ENCODE peak calls at places on chromosome 10, in nine cellular contexts. Z is astrocyte of the spinal cord; P is fibroblast of lung; C is D341Med; N is stimulated activated CD4-positive, alpha-beta T cell treated with anti-CD3 and anti-CD28 coated beads, Interleukin-1b, Interleukin-23, amount 100 ng/mL, for 4 hours; Q is caudate nucleus; M is activated CD4-positive, CD25-positive, alpha-beta regulatory T cell; R is memory B cell; B is stimulated activated effector memory CD8-positive, alpha-beta T cell treated with anti-CD3 and anti-CD28 coated beads, Interleukin-12 subunit alpha, Interleukin-12 subunit beta, amount 100 ng/mL, for 72 hours. S is an unnamed sample.

GRCh38 chr10:47023237-47024045 is 112.2 kb downstream of the PTPN20 start:
- DNase-seq in R (no peak), Q (no peak), Z (no peak), M (no peak), P (no peak), C (peak; percentile 28), N (no peak), B (no peak), S (no peak)

GRCh38 chr10:97109562-97109961 is 76.2 kb downstream of the SLIT1 start:
- DNase-seq in M (no peak), B (no peak), Z (no peak), P (no peak), N (no peak), C (no peak), R (no peak), Q (peak; percentile 50), S (no peak)

GRCh38 chr10:22010973-22011408 is 7.5 kb upstream of the DNAJC1 start:
- DNase-seq in Z (peak; percentile 47), C (no peak), N (no peak), P (peak; percentile 60), B (no peak), R (no peak), M (no peak), Q (no peak), S (no peak)

GRCh38 chr10:129764901-129765663 is 199.0 kb downstream of the EBF3 start:
- DNase-seq in M (no peak), R (no peak), P (no peak), Z (no peak), N (no peak), B (peak; percentile 26), Q (no peak), C (no peak), S (no peak)

GRCh38 chr10:61325596-61325995 is 127.6 kb downstream of the TMEM26 start:
- DNase-seq in B (no peak), Z (no peak), P (no peak), C (no peak), N (no peak), Q (no peak), M (no peak), R (no peak), S (no peak)

GRCh38 chr10:71531485-71532446 is 135.0 kb downstream of the CDH23 start:
- DNase-seq in N (peak; percentile 7), R (no peak), B (peak; percentile 56), M (no peak), Z (no peak), C (no peak), Q (no peak), P (no peak), S (no peak)

GRCh38 chr10:94103902-94104301 is 110.2 kb downstream of the PLCE1 start:
- DNase-seq in Q (no peak), R (no peak), C (no peak), M (no peak), B (no peak), Z (peak; percentile 80), N (no peak), P (peak; percentile 88), S (no peak)

GRCh38 chr10:127374074-127374680 is 174.9 kb upstream of the NPS start:
- DNase-seq in P (no peak), R (no peak), M (no peak), Q (no peak), B (no peak), Z (no peak), C (no peak), N (no peak), S (no peak)

GRCh38 chr10:122181055-122181732 is 89.9 kb upstream of the BTBD16 start:
- DNase-seq in M (no peak), Q (no peak), C (no peak), Z (peak; percentile 42), R (no peak), N (no peak), P (peak; percentile 33), B (no peak), S (no peak)

GRCh38 chr10:76230866-76231257 is 799.4 kb downstream of the LRMDA start:
- DNase-seq in C (no peak), Q (no peak), B (no peak), N (no peak), Z (no peak), P (no peak), M (no peak), R (no peak), S (no peak)

GRCh38 chr10:34256216-34256615 is 558.9 kb downstream of the PARD3 start:
- DNase-seq in M (no peak), P (no peak), C (no peak), R (no peak), B (no peak), N (no peak), Z (no peak), Q (no peak), S (no peak)

GRCh38 chr10:112624546-112625048 is 177.6 kb downstream of the VTI1A start:
- DNase-seq in N (no peak), C (no peak), Q (no peak), P (no peak), R (no peak), Z (no peak), M (no peak), B (no peak), S (no peak)

GRCh38 chr10:62323751-62324150 is 50.4 kb upstream of the ZNF365 start:
- DNase-seq in Q (no peak), C (no peak), R (no peak), N (no peak), Z (no peak), M (no peak), P (no peak), B (no peak), S (no peak)

GRCh38 chr10:73244866-73245477 is 2.1 kb downstream of the DNAJC9 start:
- DNase-seq in N (no peak), B (no peak), M (no peak), Z (no peak), C (no peak), R (no peak), Q (no peak), P (no peak), S (no peak)

GRCh38 chr10:78756604-78757442 is 311.9 kb upstream of the ZMIZ1 start:
- DNase-seq in P (peak; percentile 96), M (no peak), R (no peak), N (no peak), B (no peak), Q (peak; percentile 80), Z (peak; percentile 94), C (no peak), S (no peak)

GRCh38 chr10:98474628-98475027 is 27.9 kb upstream of the HPS1 start:
- DNase-seq in Q (no peak), Z (no peak), B (no peak), C (no peak), R (no peak), N (no peak), P (no peak), M (no peak), S (no peak)

GRCh38 chr10:86876748-86877147 is 80.7 kb downstream of the MMRN2 start:
- DNase-seq in Z (no peak), P (peak; percentile 41), N (no peak), C (no peak), Q (no peak), B (no peak), M (no peak), R (no peak), S (no peak)

GRCh38 chr10:104033966-104034365 is 51.7 kb downstream of the COL17A1 start:
- DNase-seq in M (no peak), B (no peak), R (no peak), Q (no peak), Z (no peak), N (no peak), C (no peak), P (no peak), S (no peak)

GRCh38 chr10:80156216-80156615 is 23.7 kb downstream of the PLAC9 start:
- DNase-seq in M (no peak), B (no peak), R (no peak), P (no peak), Q (no peak), N (no peak), Z (no peak), C (no peak), S (no peak)

GRCh38 chr10:35306852-35307251 is 29.5 kb upstream of the CCNY start:
- DNase-seq in Z (no peak), B (no peak), M (no peak), R (no peak), Q (no peak), C (no peak), P (no peak), N (no peak), S (no peak)

GRCh38 chr10:123613346-123613850 is 52.8 kb upstream of the GPR26 start:
- DNase-seq in N (no peak), Q (no peak), R (no peak), P (no peak), Z (no peak), B (no peak), M (no peak), C (no peak), S (no peak)

GRCh38 chr10:75276029-75276872 is 40.5 kb upstream of the COMTD1 start:
- DNase-seq in M (no peak), R (no peak), Z (no peak), P (no peak), C (no peak), B (no peak), N (no peak), Q (no peak), S (no peak)

GRCh38 chr10:68253356-68253755 is 21.4 kb upstream of the ATOH7 start:
- DNase-seq in M (no peak), Q (no peak), R (no peak), C (no peak), B (no peak), Z (no peak), P (no peak), N (no peak), S (no peak)

GRCh38 chr10:113053091-113053490 is 103.0 kb downstream of the TCF7L2 start:
- DNase-seq in M (no peak), R (no peak), C (no peak), B (no peak), P (no peak), N (no peak), Z (no peak), Q (no peak), S (no peak)

GRCh38 chr10:77620731-77621130 is 16.9 kb downstream of the KCNMA1 start:
- DNase-seq in M (no peak), Q (no peak), B (no peak), Z (peak; percentile 29), C (no peak), P (no peak), R (no peak), N (no peak), S (no peak)

GRCh38 chr10:28730031-28730778 is 52.9 kb downstream of the BAMBI start:
- DNase-seq in M (no peak), N (no peak), Q (no peak), C (no peak), Z (no peak), P (peak; percentile 21), R (no peak), B (no peak), S (no peak)

GRCh38 chr10:24993237-24993958 is 22.6 kb downstream of the ENKUR start:
- DNase-seq in P (no peak), N (no peak), Q (no peak), Z (no peak), C (no peak), R (no peak), M (no peak), B (no peak), S (no peak)

GRCh38 chr10:132253092-132253687 is 54.6 kb downstream of the STK32C start:
- DNase-seq in N (no peak), R (no peak), Z (no peak), M (no peak), B (no peak), C (no peak), Q (no peak), P (no peak), S (no peak)

GRCh38 chr10:90222372-90222771 is 521.0 kb downstream of the KIF20B start:
- DNase-seq in M (no peak), C (no peak), N (no peak), P (peak; percentile 97), R (no peak), Z (peak; percentile 83), B (no peak), Q (no peak), S (no peak)

GRCh38 chr10:5493698-5494097 is 5.7 kb downstream of the CALML5 start:
- DNase-seq in C (no peak), B (no peak), Z (no peak), M (no peak), Q (no peak), N (no peak), P (no peak), R (no peak), S (no peak)

GRCh38 chr10:70605153-70605552 is 2.6 kb upstream of the PRF1 start:
- DNase-seq in R (no peak), M (no peak), Q (no peak), N (no peak), B (no peak), Z (no peak), C (no peak), P (no peak), S (no peak)

S was measured in activated CD4-positive, alpha-beta T cell treated with anti-CD3 and anti-CD28 coated beads for 1 hour.